ENCODE peak calls at places on chromosomes 5 and 9, in seven cellular contexts. One of them, this sample, is unnamed.

GRCh38 chr5:57586649-57587048 is 104.0 kb upstream of the ACTBL2 start:
- DNase-seq in spleen: no peak
- DNase-seq in suprapubic skin: no peak
- DNase-seq in thyroid gland: no peak
- DNase-seq in NB4: no peak
- DNase-seq in A549: no peak
- DNase-seq in body of pancreas: no peak
- DNase-seq in this sample: no peak

GRCh38 chr9:118362123-118362522 is 657.9 kb downstream of the TLR4 start:
- DNase-seq in spleen: no peak
- DNase-seq in suprapubic skin: no peak
- DNase-seq in thyroid gland: no peak
- DNase-seq in NB4: no peak
- DNase-seq in A549: no peak
- DNase-seq in body of pancreas: no peak
- DNase-seq in this sample: no peak

GRCh38 chr5:75471193-75471592 is 40.2 kb downstream of the CERT1 start:
- DNase-seq in spleen: no peak
- DNase-seq in suprapubic skin: no peak
- DNase-seq in thyroid gland: no peak
- DNase-seq in NB4: no peak
- DNase-seq in A549: no peak
- DNase-seq in body of pancreas: no peak
- DNase-seq in this sample: no peak

GRCh38 chr9:96020822-96021615 is 145.5 kb downstream of the ERCC6L2 start:
- DNase-seq in spleen: peak; percentile 86
- DNase-seq in suprapubic skin: no peak
- DNase-seq in thyroid gland: peak; percentile 48
- DNase-seq in NB4: peak; percentile 43
- DNase-seq in A549: no peak
- DNase-seq in body of pancreas: no peak
- DNase-seq in this sample: peak; percentile 53

GRCh38 chr9:128724744-128725211 is 851 bp upstream of the ZDHHC12 start:
- DNase-seq in spleen: peak; percentile 86
- DNase-seq in suprapubic skin: peak; percentile 88
- DNase-seq in thyroid gland: peak; percentile 54
- DNase-seq in NB4: peak; percentile 79
- DNase-seq in A549: peak; percentile 83
- DNase-seq in body of pancreas: peak; percentile 55
- DNase-seq in this sample: peak; percentile 74

GRCh38 chr9:125758986-125759811 is 12.0 kb downstream of the PBX3 start:
- DNase-seq in spleen: peak; percentile 77
- DNase-seq in suprapubic skin: no peak
- DNase-seq in thyroid gland: no peak
- DNase-seq in NB4: peak; percentile 90
- DNase-seq in A549: no peak
- DNase-seq in body of pancreas: no peak
- DNase-seq in this sample: no peak

GRCh38 chr5:81819556-81820314 is 68.8 kb upstream of the SSBP2 start:
- DNase-seq in spleen: no peak
- DNase-seq in suprapubic skin: no peak
- DNase-seq in thyroid gland: no peak
- DNase-seq in NB4: peak; percentile 26
- DNase-seq in A549: peak; percentile 40
- DNase-seq in body of pancreas: no peak
- DNase-seq in this sample: no peak

GRCh38 chr9:107224252-107224651 is 58.8 kb upstream of the RAD23B start:
- DNase-seq in spleen: no peak
- DNase-seq in suprapubic skin: no peak
- DNase-seq in thyroid gland: no peak
- DNase-seq in NB4: no peak
- DNase-seq in A549: no peak
- DNase-seq in body of pancreas: no peak
- DNase-seq in this sample: no peak

GRCh38 chr5:79636981-79637733 is 24.9 kb downstream of the TENT2 start:
- DNase-seq in spleen: no peak
- DNase-seq in suprapubic skin: no peak
- DNase-seq in thyroid gland: no peak
- DNase-seq in NB4: peak; percentile 52
- DNase-seq in A549: no peak
- DNase-seq in body of pancreas: no peak
- DNase-seq in this sample: no peak

GRCh38 chr5:77867194-77867691 is 91.1 kb upstream of the TBCA start:
- DNase-seq in spleen: no peak
- DNase-seq in suprapubic skin: no peak
- DNase-seq in thyroid gland: no peak
- DNase-seq in NB4: peak; percentile 15
- DNase-seq in A549: peak; percentile 30
- DNase-seq in body of pancreas: no peak
- DNase-seq in this sample: no peak

GRCh38 chr5:72597456-72597948 is 90.3 kb upstream of the ZNF366 start:
- DNase-seq in spleen: no peak
- DNase-seq in suprapubic skin: no peak
- DNase-seq in thyroid gland: peak; percentile 22
- DNase-seq in NB4: no peak
- DNase-seq in A549: peak; percentile 52
- DNase-seq in body of pancreas: no peak
- DNase-seq in this sample: no peak

GRCh38 chr9:8484563-8484962 is 685.0 kb upstream of the DMAC1 start:
- DNase-seq in spleen: no peak
- DNase-seq in suprapubic skin: no peak
- DNase-seq in thyroid gland: no peak
- DNase-seq in NB4: no peak
- DNase-seq in A549: no peak
- DNase-seq in body of pancreas: no peak
- DNase-seq in this sample: no peak

GRCh38 chr9:114894801-114895433 is 35.5 kb downstream of the TNFSF8 start:
- DNase-seq in spleen: no peak
- DNase-seq in suprapubic skin: no peak
- DNase-seq in thyroid gland: no peak
- DNase-seq in NB4: peak; percentile 54
- DNase-seq in A549: peak; percentile 85
- DNase-seq in body of pancreas: no peak
- DNase-seq in this sample: no peak

GRCh38 chr5:86684222-86684621 is 66.5 kb downstream of the COX7C start:
- DNase-seq in spleen: no peak
- DNase-seq in suprapubic skin: no peak
- DNase-seq in thyroid gland: no peak
- DNase-seq in NB4: peak; percentile 3
- DNase-seq in A549: peak; percentile 7
- DNase-seq in body of pancreas: no peak
- DNase-seq in this sample: no peak

GRCh38 chr5:90983748-90984147 is 399.4 kb downstream of the ARRDC3 start:
- DNase-seq in spleen: no peak
- DNase-seq in suprapubic skin: no peak
- DNase-seq in thyroid gland: no peak
- DNase-seq in NB4: no peak
- DNase-seq in A549: peak; percentile 76
- DNase-seq in body of pancreas: no peak
- DNase-seq in this sample: no peak

GRCh38 chr5:14580037-14581034 is 1.3 kb upstream of the OTULINL start:
- DNase-seq in spleen: no peak
- DNase-seq in suprapubic skin: no peak
- DNase-seq in thyroid gland: no peak
- DNase-seq in NB4: peak; percentile 38
- DNase-seq in A549: no peak
- DNase-seq in body of pancreas: no peak
- DNase-seq in this sample: no peak

GRCh38 chr9:95910023-95910706 is 34.7 kb downstream of the ERCC6L2 start:
- DNase-seq in spleen: no peak
- DNase-seq in suprapubic skin: no peak
- DNase-seq in thyroid gland: no peak
- DNase-seq in NB4: no peak
- DNase-seq in A549: no peak
- DNase-seq in body of pancreas: no peak
- DNase-seq in this sample: no peak

GRCh38 chr5:72723584-72723983 is 92.9 kb upstream of the TNPO1 start:
- DNase-seq in spleen: no peak
- DNase-seq in suprapubic skin: no peak
- DNase-seq in thyroid gland: no peak
- DNase-seq in NB4: no peak
- DNase-seq in A549: peak; percentile 44
- DNase-seq in body of pancreas: no peak
- DNase-seq in this sample: no peak

GRCh38 chr5:171810217-171810616 is 24.6 kb downstream of the SMIM23 start:
- DNase-seq in spleen: peak; percentile 31
- DNase-seq in suprapubic skin: no peak
- DNase-seq in thyroid gland: peak; percentile 34
- DNase-seq in NB4: no peak
- DNase-seq in A549: no peak
- DNase-seq in body of pancreas: no peak
- DNase-seq in this sample: no peak

GRCh38 chr5:133082128-133082527 is 30.3 kb downstream of the HSPA4 start:
- DNase-seq in spleen: no peak
- DNase-seq in suprapubic skin: no peak
- DNase-seq in thyroid gland: no peak
- DNase-seq in NB4: no peak
- DNase-seq in A549: no peak
- DNase-seq in body of pancreas: no peak
- DNase-seq in this sample: no peak

GRCh38 chr5:143133721-143134120 is 269.8 kb downstream of the NR3C1 start:
- DNase-seq in spleen: no peak
- DNase-seq in suprapubic skin: no peak
- DNase-seq in thyroid gland: no peak
- DNase-seq in NB4: no peak
- DNase-seq in A549: no peak
- DNase-seq in body of pancreas: no peak
- DNase-seq in this sample: no peak

GRCh38 chr9:93896093-93896492 is 59.1 kb downstream of the BARX1 start:
- DNase-seq in spleen: peak; percentile 46
- DNase-seq in suprapubic skin: peak; percentile 50
- DNase-seq in thyroid gland: no peak
- DNase-seq in NB4: no peak
- DNase-seq in A549: no peak
- DNase-seq in body of pancreas: peak; percentile 6
- DNase-seq in this sample: peak; percentile 6

GRCh38 chr9:35907732-35908483 is 1.4 kb upstream of the SPAAR start:
- DNase-seq in spleen: no peak
- DNase-seq in suprapubic skin: peak; percentile 85
- DNase-seq in thyroid gland: peak; percentile 73
- DNase-seq in NB4: no peak
- DNase-seq in A549: peak; percentile 88
- DNase-seq in body of pancreas: peak; percentile 51
- DNase-seq in this sample: peak; percentile 63

GRCh38 chr9:137740311-137740710 is 121.5 kb downstream of the EHMT1 start:
- DNase-seq in spleen: no peak
- DNase-seq in suprapubic skin: no peak
- DNase-seq in thyroid gland: peak; percentile 46
- DNase-seq in NB4: no peak
- DNase-seq in A549: no peak
- DNase-seq in body of pancreas: no peak
- DNase-seq in this sample: no peak

DNA sequence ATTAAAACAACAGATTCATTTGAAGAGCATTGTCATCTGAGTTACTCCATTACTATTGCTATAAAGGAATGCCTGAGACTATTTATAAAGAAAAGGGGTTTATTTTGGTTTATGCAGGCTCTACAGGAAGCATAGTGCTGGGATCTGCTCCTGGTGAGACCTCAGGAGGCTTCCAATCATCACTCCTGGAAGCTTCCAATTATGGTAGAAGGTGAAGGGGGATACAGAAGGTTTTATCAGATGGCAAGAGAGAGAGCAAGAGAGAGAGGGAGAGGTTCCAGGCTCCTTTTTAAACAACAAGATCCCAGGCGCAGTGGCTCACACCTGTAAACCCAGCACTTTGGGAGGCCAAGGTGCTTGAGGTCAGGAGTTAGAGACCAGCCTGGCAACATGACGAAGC is 63.5 kb downstream of the ASS1 start:
- DNase-seq in spleen: no peak
- DNase-seq in suprapubic skin: no peak
- DNase-seq in thyroid gland: no peak
- DNase-seq in NB4: no peak
- DNase-seq in A549: no peak
- DNase-seq in body of pancreas: no peak
- DNase-seq in this sample: no peak
- H3K4me3 ChIP-seq in spleen: no peak overlapping the region
- H3K4me3 ChIP-seq in suprapubic skin: no peak overlapping the region
- H3K4me3 ChIP-seq in thyroid gland: no peak overlapping the region
- H3K4me3 ChIP-seq in NB4: no peak overlapping the region
- H3K4me3 ChIP-seq in A549: no peak overlapping the region
- H3K4me3 ChIP-seq in body of pancreas: no peak overlapping the region
- H3K4me3 ChIP-seq in this sample: no peak overlapping the region

GRCh38 chr5:141636413-141637265 is at the start of the genes HDAC3 and RELL2:
- DNase-seq in spleen: peak; percentile 99
- DNase-seq in suprapubic skin: peak; percentile 96
- DNase-seq in thyroid gland: peak; percentile 92
- DNase-seq in NB4: peak; percentile 89
- DNase-seq in A549: peak; percentile 90
- DNase-seq in body of pancreas: peak; percentile 96
- DNase-seq in this sample: peak; percentile 97
- TF ChIP-seq POLR2A in spleen: no peak
- TF ChIP-seq POLR2A in suprapubic skin: no peak
- TF ChIP-seq POLR2A in thyroid gland: peak; percentile 62
- TF ChIP-seq POLR2A in NB4: peak; percentile 64
- TF ChIP-seq POLR2A in A549: peak; percentile 94
- TF ChIP-seq POLR2A in body of pancreas: peak; percentile 78
- TF ChIP-seq POLR2A in this sample: peak; percentile 89

GRCh38 chr9:38141751-38142150 is 72.7 kb upstream of the SHB start:
- DNase-seq in spleen: no peak
- DNase-seq in suprapubic skin: no peak
- DNase-seq in thyroid gland: no peak
- DNase-seq in NB4: no peak
- DNase-seq in A549: peak; percentile 21
- DNase-seq in body of pancreas: no peak
- DNase-seq in this sample: no peak
- H3K4me3 ChIP-seq in spleen: no peak overlapping the region
- H3K4me3 ChIP-seq in suprapubic skin: no peak overlapping the region
- H3K4me3 ChIP-seq in thyroid gland: no peak overlapping the region
- H3K4me3 ChIP-seq in NB4: no peak overlapping the region
- H3K4me3 ChIP-seq in A549: no peak overlapping the region
- H3K4me3 ChIP-seq in body of pancreas: no peak overlapping the region
- H3K4me3 ChIP-seq in this sample: no peak overlapping the region

DNA sequence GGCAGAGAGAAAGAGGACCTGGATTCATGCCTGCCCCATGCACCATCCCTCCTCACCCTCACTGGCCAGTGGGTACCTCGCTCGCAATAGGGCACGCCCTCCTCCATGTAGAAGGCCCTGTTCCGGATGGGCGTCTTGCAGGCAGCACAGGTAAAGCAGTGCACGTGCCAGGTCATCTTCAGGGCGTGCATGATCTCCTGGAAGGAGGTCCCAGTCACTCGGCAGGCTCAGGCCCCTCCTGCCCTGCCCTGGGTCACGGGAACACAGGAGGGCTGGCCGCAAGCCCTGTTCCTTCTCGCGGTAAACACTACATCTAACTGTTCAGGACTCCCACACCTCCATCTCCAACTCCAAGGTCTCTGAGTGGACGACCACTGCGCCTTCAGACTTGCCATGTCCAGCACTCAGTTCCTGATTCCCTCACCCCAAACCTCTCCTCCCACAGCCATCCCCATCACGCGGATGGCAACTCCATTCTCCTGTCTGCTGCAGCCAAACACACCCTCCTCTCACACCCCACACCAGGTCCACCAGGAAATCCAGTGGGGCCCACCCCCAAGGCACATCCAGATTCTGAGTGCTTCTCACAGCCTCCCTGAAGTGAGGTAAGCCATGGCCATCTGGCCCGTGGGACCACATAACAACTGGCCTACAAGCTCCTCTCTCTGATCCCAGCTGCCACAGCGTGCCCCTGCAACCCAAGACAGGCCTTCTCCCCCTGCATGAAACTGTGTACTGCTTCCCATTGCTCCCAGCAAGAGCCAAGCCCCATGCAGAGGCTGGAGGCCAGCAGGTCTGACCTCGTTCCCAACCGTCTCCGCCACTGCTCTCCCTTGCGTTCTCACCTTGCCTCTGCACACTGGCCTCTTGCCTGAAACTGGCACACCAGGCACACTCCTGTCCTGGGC is 10.8 kb upstream of the DBN1 start:
- DNase-seq in spleen: peak; percentile 63
- DNase-seq in suprapubic skin: no peak
- DNase-seq in thyroid gland: no peak
- DNase-seq in NB4: no peak
- DNase-seq in A549: no peak
- DNase-seq in body of pancreas: no peak
- DNase-seq in this sample: no peak
- TF ChIP-seq POLR2A in spleen: no peak
- TF ChIP-seq POLR2A in suprapubic skin: no peak
- TF ChIP-seq POLR2A in thyroid gland: no peak
- TF ChIP-seq POLR2A in NB4: no peak
- TF ChIP-seq POLR2A in A549: no peak
- TF ChIP-seq POLR2A in body of pancreas: no peak
- TF ChIP-seq POLR2A in this sample: no peak